ENCODE peak calls at places on chromosomes 6 and 20, in six cellular contexts. Z is adrenal gland; K is testis; A is transverse colon; L is effector memory CD4-positive, alpha-beta T cell; P is esophagus squamous epithelium. U is an unnamed sample.

GRCh38 chr6:123529843-123530242 is 106.9 kb downstream of the TRDN start:
- DNase-seq in Z (no peak), K (no peak), A (no peak), L (no peak), P (no peak), U (no peak)

GRCh38 chr6:10424005-10424404 is 9.1 kb upstream of the TFAP2A start:
- DNase-seq in Z (no peak), K (no peak), A (no peak), L (no peak), P (no peak), U (no peak)

GRCh38 chr20:57877995-57878394 is 168.2 kb upstream of the PMEPA1 start:
- DNase-seq in Z (no peak), K (no peak), A (no peak), L (no peak), P (no peak), U (no peak)

GRCh38 chr20:61753196-61753942 is 312.3 kb downstream of the TAF4 start:
- DNase-seq in Z (no peak), K (no peak), A (no peak), L (no peak), P (no peak), U (no peak)

GRCh38 chr6:109472132-109472995 is 10.7 kb downstream of the ZBTB24 start:
- DNase-seq in Z (no peak), K (no peak), A (no peak), L (no peak), P (no peak), U (no peak)

GRCh38 chr20:6908673-6909072 is 141.2 kb downstream of the BMP2 start:
- DNase-seq in Z (no peak), K (no peak), A (no peak), L (no peak), P (no peak), U (no peak)

GRCh38 chr6:139161169-139161568 is 26.3 kb downstream of the HECA start:
- DNase-seq in Z (no peak), K (no peak), A (no peak), L (peak; percentile 71), P (no peak), U (peak; percentile 86)

GRCh38 chr6:17527076-17527475 is 73.0 kb upstream of the FAM8A1 start:
- DNase-seq in Z (no peak), K (no peak), A (no peak), L (no peak), P (no peak), U (no peak)

GRCh38 chr6:163438940-163439335 is 24.4 kb downstream of the QKI start:
- DNase-seq in Z (peak; percentile 40), K (peak; percentile 35), A (peak; percentile 53), L (peak; percentile 13), P (no peak), U (peak; percentile 20)

GRCh38 chr6:35469711-35470662 is 1.8 kb downstream of the RPL10A start:
- DNase-seq in Z (no peak), K (no peak), A (peak; percentile 55), L (no peak), P (no peak), U (no peak)

GRCh38 chr20:49336786-49337185 is 58.9 kb upstream of the ZNFX1 start:
- DNase-seq in Z (no peak), K (no peak), A (no peak), L (no peak), P (no peak), U (no peak)

GRCh38 chr20:32443386-32443974 is 85.3 kb downstream of the ASXL1 start:
- DNase-seq in Z (peak; percentile 1), K (peak; percentile 12), A (peak; percentile 4), L (no peak), P (no peak), U (no peak)

GRCh38 chr6:159107451-159108260 is 61.5 kb upstream of the FNDC1 start:
- DNase-seq in Z (no peak), K (peak; percentile 17), A (peak; percentile 51), L (peak; percentile 64), P (no peak), U (peak; percentile 74)

GRCh38 chr20:53752583-53752970 is 158.9 kb upstream of the ZNF217 start:
- DNase-seq in Z (no peak), K (no peak), A (no peak), L (no peak), P (no peak), U (no peak)
- H3K4me1 ChIP-seq in Z (no peaks in the 10 kb centered on the region), K (peaks cover 7% of the 10 kb centered on the region), A (peaks cover 37% of the 10 kb centered on the region), L (peaks cover 41% of the 10 kb centered on the region), P (peaks cover 10% of the 10 kb centered on the region), U (peaks cover 74% of the 10 kb centered on the region)

GRCh38 chr6:15504040-15504491 is 158.8 kb downstream of the DTNBP1 start:
- DNase-seq in Z (no peak), K (peak; percentile 84), A (peak; percentile 16), L (no peak), P (no peak), U (no peak)

GRCh38 chr6:15501806-15502450 is 160.9 kb downstream of the DTNBP1 start:
- DNase-seq in Z (peak; percentile 65), K (peak; percentile 92), A (peak; percentile 18), L (no peak), P (no peak), U (no peak)

GRCh38 chr6:15503346-15503680 is 159.5 kb downstream of the DTNBP1 start:
- DNase-seq in Z (no peak), K (no peak), A (no peak), L (no peak), P (no peak), U (no peak)

GRCh38 chr6:15500901-15501805 is 161.7 kb downstream of the DTNBP1 start:
- DNase-seq in Z (no peak), K (peak; percentile 69), A (peak; percentile 4), L (no peak), P (no peak), U (no peak)

DNA sequence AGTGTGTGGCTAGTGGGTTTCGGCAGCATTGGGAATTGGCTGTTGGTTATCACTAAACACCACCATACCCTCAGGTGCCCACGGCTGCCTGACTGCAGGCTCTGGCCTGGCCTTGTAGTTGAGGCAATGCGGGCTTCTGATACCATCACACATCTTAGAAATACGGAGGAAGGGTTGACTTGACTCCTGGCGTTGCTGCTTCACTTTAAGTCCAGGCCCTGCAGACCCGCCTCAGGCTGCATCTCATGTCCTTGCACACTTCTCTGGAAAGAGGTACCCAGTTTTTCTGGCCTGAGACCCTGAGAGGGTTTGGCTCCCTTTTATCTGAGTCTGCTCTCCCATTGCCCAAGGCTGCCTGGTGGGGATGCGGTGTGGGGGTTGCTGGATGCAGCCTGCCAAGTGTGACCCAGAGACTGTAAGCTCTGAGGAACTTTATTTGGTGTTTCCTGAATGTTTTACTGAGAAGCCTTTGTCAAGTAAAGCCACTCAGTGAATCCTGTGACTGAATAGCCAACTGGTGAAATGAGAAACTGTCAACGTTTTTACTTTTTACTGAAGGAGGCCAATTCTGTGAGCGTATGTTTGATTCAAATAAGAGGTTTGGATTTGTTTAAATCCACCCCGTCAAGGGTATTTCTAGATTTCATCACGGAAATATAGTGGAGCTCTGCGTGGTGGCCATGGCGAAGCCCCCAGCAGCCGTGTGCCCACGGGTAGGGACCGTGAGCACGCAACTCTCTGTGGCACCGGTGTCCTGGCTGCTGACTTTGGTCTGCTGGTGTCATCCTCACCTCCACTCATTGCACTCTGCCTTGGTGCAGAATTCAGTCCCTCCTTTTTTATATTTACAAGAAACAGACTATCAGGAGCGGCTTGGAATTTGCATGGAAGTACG is 160.1 kb downstream of the DTNBP1 start:
- DNase-seq in Z (no peak), K (no peak), A (peak; percentile 4), L (no peak), P (no peak), U (no peak)
- H3K27me3 ChIP-seq in Z (no peaks in the 10 kb centered on the region), K (no peaks in the 10 kb centered on the region), A (no peaks in the 10 kb centered on the region), L (no peaks in the 10 kb centered on the region), P (no peaks in the 10 kb centered on the region), U (no peaks in the 10 kb centered on the region)

GRCh38 chr6:15316754-15317153 is 70.9 kb downstream of the JARID2 start:
- DNase-seq in Z (no peak), K (no peak), A (no peak), L (no peak), P (no peak), U (no peak)
- H3K4me1 ChIP-seq in Z (peaks cover 27% of the 10 kb centered on the region), K (peaks cover 30% of the 10 kb centered on the region), A (peaks cover 18% of the 10 kb centered on the region), L (peaks cover 16% of the 10 kb centered on the region), P (peaks cover 6% of the 10 kb centered on the region), U (peaks cover 42% of the 10 kb centered on the region)

DNA sequence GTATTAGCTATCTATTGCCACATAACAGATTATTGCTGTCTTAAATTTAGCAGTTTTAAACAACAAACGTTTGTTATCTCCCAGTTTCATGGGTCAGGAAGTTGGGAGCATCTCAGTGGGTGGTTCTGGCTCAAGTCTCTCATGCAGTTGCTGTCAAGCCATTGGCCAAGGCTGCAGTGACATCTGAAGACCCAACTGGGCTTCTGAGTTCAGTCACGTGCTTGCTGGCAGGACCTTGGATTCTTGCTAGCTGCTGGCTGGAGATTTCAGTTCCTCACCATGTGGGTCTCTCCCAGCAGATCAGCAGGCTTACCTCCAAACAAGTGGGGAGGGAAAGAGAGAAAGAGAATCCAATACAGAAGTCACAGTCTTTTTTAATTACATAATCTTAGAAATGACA is 152.6 kb upstream of the EXOC2 start:
- DNase-seq in Z (no peak), K (peak; percentile 83), A (no peak), L (no peak), P (no peak), U (no peak)
- H3K27me3 ChIP-seq in Z (peaks cover 4% of the 10 kb centered on the region), K (no peaks in the 10 kb centered on the region), A (no peaks in the 10 kb centered on the region), L (no peaks in the 10 kb centered on the region), P (no peaks in the 10 kb centered on the region), U (no peaks in the 10 kb centered on the region)